ENCODE peak calls at places on chromosomes 4 and X, in seven cellular contexts. One of them, this sample, is unnamed.

GRCh38 chr4:39657465-39657864 is 18.8 kb upstream of the SMIM14 start:
- DNase-seq in fibroblast of villous mesenchyme: no peak
- DNase-seq in suprapubic skin: no peak
- DNase-seq in germinal center: peak
- DNase-seq in retina: no peak
- DNase-seq in posterior cingulate gyrus: no peak
- DNase-seq in aorta: no peak
- DNase-seq in this sample: no peak

GRCh38 chrX:40105016-40105790 is 7.4 kb upstream of the BCOR start:
- DNase-seq in fibroblast of villous mesenchyme: no peak
- DNase-seq in germinal center: no peak
- DNase-seq in suprapubic skin: no peak
- DNase-seq in retina: peak
- DNase-seq in posterior cingulate gyrus: no peak
- DNase-seq in aorta: peak
- DNase-seq in this sample: peak

GRCh38 chr4:155943610-155944329 is 9.9 kb downstream of the CTSO start:
- DNase-seq in aorta: no peak
- DNase-seq in retina: no peak
- DNase-seq in fibroblast of villous mesenchyme: no peak
- DNase-seq in germinal center: no peak
- DNase-seq in suprapubic skin: no peak
- DNase-seq in posterior cingulate gyrus: no peak
- DNase-seq in this sample: no peak

GRCh38 chr4:168485511-168485910 is 5.2 kb upstream of the DDX60L start:
- DNase-seq in fibroblast of villous mesenchyme: no peak
- DNase-seq in suprapubic skin: no peak
- DNase-seq in aorta: no peak
- DNase-seq in retina: no peak
- DNase-seq in posterior cingulate gyrus: no peak
- DNase-seq in germinal center: no peak
- DNase-seq in this sample: no peak

GRCh38 chr4:7342223-7342576 is 92.5 kb downstream of the PSAPL1 start:
- DNase-seq in fibroblast of villous mesenchyme: no peak
- DNase-seq in retina: no peak
- DNase-seq in germinal center: no peak
- DNase-seq in suprapubic skin: no peak
- DNase-seq in aorta: peak
- DNase-seq in posterior cingulate gyrus: no peak
- DNase-seq in this sample: peak

GRCh38 chr4:91113130-91113706 is 986.0 kb downstream of the CCSER1 start:
- DNase-seq in aorta: no peak
- DNase-seq in suprapubic skin: no peak
- DNase-seq in posterior cingulate gyrus: no peak
- DNase-seq in germinal center: no peak
- DNase-seq in fibroblast of villous mesenchyme: peak
- DNase-seq in retina: peak
- DNase-seq in this sample: no peak

GRCh38 chr4:112857461-112857860 is 192.0 kb upstream of the ANK2 start:
- DNase-seq in fibroblast of villous mesenchyme: peak
- DNase-seq in germinal center: no peak
- DNase-seq in aorta: no peak
- DNase-seq in retina: no peak
- DNase-seq in posterior cingulate gyrus: no peak
- DNase-seq in suprapubic skin: no peak
- DNase-seq in this sample: no peak

GRCh38 chr4:144820706-144821105 is 174.8 kb downstream of the HHIP start:
- DNase-seq in retina: peak
- DNase-seq in suprapubic skin: no peak
- DNase-seq in posterior cingulate gyrus: no peak
- DNase-seq in germinal center: no peak
- DNase-seq in aorta: no peak
- DNase-seq in fibroblast of villous mesenchyme: peak
- DNase-seq in this sample: no peak

GRCh38 chr4:42995343-42995944 is 102.9 kb downstream of the GRXCR1 start:
- DNase-seq in suprapubic skin: no peak
- DNase-seq in fibroblast of villous mesenchyme: peak
- DNase-seq in germinal center: peak
- DNase-seq in aorta: no peak
- DNase-seq in posterior cingulate gyrus: no peak
- DNase-seq in retina: peak
- DNase-seq in this sample: no peak

GRCh38 chr4:124910327-124910726 is 197.8 kb upstream of the ANKRD50 start:
- DNase-seq in fibroblast of villous mesenchyme: no peak
- DNase-seq in suprapubic skin: no peak
- DNase-seq in aorta: no peak
- DNase-seq in posterior cingulate gyrus: no peak
- DNase-seq in germinal center: no peak
- DNase-seq in retina: no peak
- DNase-seq in this sample: no peak

GRCh38 chr4:143389543-143390195 is 53.0 kb downstream of the GAB1 start:
- DNase-seq in germinal center: no peak
- DNase-seq in fibroblast of villous mesenchyme: peak
- DNase-seq in retina: no peak
- DNase-seq in suprapubic skin: no peak
- DNase-seq in posterior cingulate gyrus: no peak
- DNase-seq in aorta: no peak
- DNase-seq in this sample: no peak

GRCh38 chr4:113445286-113445685 is 316.3 kb downstream of the CAMK2D start:
- DNase-seq in germinal center: no peak
- DNase-seq in suprapubic skin: peak
- DNase-seq in aorta: peak
- DNase-seq in posterior cingulate gyrus: no peak
- DNase-seq in retina: no peak
- DNase-seq in fibroblast of villous mesenchyme: peak
- DNase-seq in this sample: no peak

GRCh38 chr4:28443786-28444412 is 1583.3 kb downstream of the STIM2 start:
- DNase-seq in suprapubic skin: no peak
- DNase-seq in aorta: no peak
- DNase-seq in retina: peak
- DNase-seq in germinal center: no peak
- DNase-seq in posterior cingulate gyrus: no peak
- DNase-seq in fibroblast of villous mesenchyme: no peak
- DNase-seq in this sample: no peak

GRCh38 chrX:19673334-19674040 is 158.2 kb upstream of the MAP3K15 start:
- DNase-seq in retina: no peak
- DNase-seq in aorta: peak
- DNase-seq in fibroblast of villous mesenchyme: peak
- DNase-seq in suprapubic skin: peak
- DNase-seq in germinal center: no peak
- DNase-seq in posterior cingulate gyrus: no peak
- DNase-seq in this sample: no peak

GRCh38 chrX:18674788-18675735 is 3.2 kb upstream of the RS1 start:
- DNase-seq in germinal center: peak
- DNase-seq in posterior cingulate gyrus: peak
- DNase-seq in aorta: peak
- DNase-seq in retina: peak
- DNase-seq in fibroblast of villous mesenchyme: peak
- DNase-seq in suprapubic skin: peak
- DNase-seq in this sample: peak

GRCh38 chrX:47112316-47112954 is 32.1 kb downstream of the NDUFB11 start:
- DNase-seq in suprapubic skin: no peak
- DNase-seq in posterior cingulate gyrus: no peak
- DNase-seq in fibroblast of villous mesenchyme: no peak
- DNase-seq in aorta: no peak
- DNase-seq in retina: no peak
- DNase-seq in germinal center: no peak
- DNase-seq in this sample: no peak

GRCh38 chrX:148535639-148536038 is 35.2 kb downstream of the AFF2 start:
- DNase-seq in fibroblast of villous mesenchyme: no peak
- DNase-seq in retina: no peak
- DNase-seq in germinal center: no peak
- DNase-seq in suprapubic skin: no peak
- DNase-seq in posterior cingulate gyrus: no peak
- DNase-seq in aorta: no peak
- DNase-seq in this sample: no peak

GRCh38 chrX:151954730-151955129 is 19.7 kb downstream of the GABRE start:
- DNase-seq in germinal center: no peak
- DNase-seq in retina: no peak
- DNase-seq in aorta: no peak
- DNase-seq in suprapubic skin: no peak
- DNase-seq in posterior cingulate gyrus: no peak
- DNase-seq in fibroblast of villous mesenchyme: no peak
- DNase-seq in this sample: no peak

GRCh38 chrX:32741910-32742309 is 469.4 kb downstream of the DMD start:
- DNase-seq in germinal center: no peak
- DNase-seq in retina: no peak
- DNase-seq in fibroblast of villous mesenchyme: no peak
- DNase-seq in posterior cingulate gyrus: no peak
- DNase-seq in suprapubic skin: no peak
- DNase-seq in aorta: no peak
- DNase-seq in this sample: no peak

GRCh38 chr4:85370400-85371032 is 104.4 kb upstream of the ARHGAP24 start:
- DNase-seq in fibroblast of villous mesenchyme: peak
- DNase-seq in germinal center: no peak
- DNase-seq in aorta: no peak
- DNase-seq in retina: peak
- DNase-seq in suprapubic skin: no peak
- DNase-seq in posterior cingulate gyrus: no peak
- DNase-seq in this sample: peak

GRCh38 chrX:42540150-42540549 is 237.8 kb downstream of the PPP1R2C start:
- DNase-seq in fibroblast of villous mesenchyme: no peak
- DNase-seq in posterior cingulate gyrus: no peak
- DNase-seq in aorta: no peak
- DNase-seq in suprapubic skin: no peak
- DNase-seq in germinal center: no peak
- DNase-seq in retina: no peak
- DNase-seq in this sample: no peak

GRCh38 chrX:98296129-98296528 is 1412.4 kb downstream of the RPA4 start:
- DNase-seq in fibroblast of villous mesenchyme: no peak
- DNase-seq in germinal center: no peak
- DNase-seq in aorta: no peak
- DNase-seq in posterior cingulate gyrus: no peak
- DNase-seq in suprapubic skin: no peak
- DNase-seq in retina: no peak
- DNase-seq in this sample: no peak

GRCh38 chr4:123659759-123660158 is 263.2 kb downstream of the SPRY1 start:
- DNase-seq in fibroblast of villous mesenchyme: peak
- DNase-seq in aorta: no peak
- DNase-seq in posterior cingulate gyrus: no peak
- DNase-seq in retina: no peak
- DNase-seq in germinal center: no peak
- DNase-seq in suprapubic skin: no peak
- DNase-seq in this sample: no peak

GRCh38 chr4:5636766-5637670 is 71.3 kb downstream of the EVC2 start:
- DNase-seq in suprapubic skin: no peak
- DNase-seq in germinal center: no peak
- DNase-seq in retina: no peak
- DNase-seq in fibroblast of villous mesenchyme: no peak
- DNase-seq in posterior cingulate gyrus: no peak
- DNase-seq in aorta: no peak
- DNase-seq in this sample: no peak

GRCh38 chr4:94486372-94486801 is 34.6 kb downstream of the PDLIM5 start:
- DNase-seq in suprapubic skin: no peak
- DNase-seq in fibroblast of villous mesenchyme: no peak
- DNase-seq in aorta: no peak
- DNase-seq in germinal center: no peak
- DNase-seq in retina: no peak
- DNase-seq in posterior cingulate gyrus: no peak
- DNase-seq in this sample: no peak

GRCh38 chr4:152501846-152502536 is 33.9 kb downstream of the FBXW7 start:
- DNase-seq in germinal center: no peak
- DNase-seq in retina: no peak
- DNase-seq in suprapubic skin: no peak
- DNase-seq in fibroblast of villous mesenchyme: no peak
- DNase-seq in posterior cingulate gyrus: no peak
- DNase-seq in aorta: no peak
- DNase-seq in this sample: no peak

GRCh38 chr4:23169598-23170311 is 477.0 kb downstream of the GBA3 start:
- DNase-seq in posterior cingulate gyrus: no peak
- DNase-seq in suprapubic skin: no peak
- DNase-seq in germinal center: no peak
- DNase-seq in fibroblast of villous mesenchyme: no peak
- DNase-seq in aorta: no peak
- DNase-seq in retina: peak
- DNase-seq in this sample: no peak

GRCh38 chr4:1242506-1243450 is 6.2 kb downstream of the CTBP1 start:
- DNase-seq in retina: no peak
- DNase-seq in fibroblast of villous mesenchyme: no peak
- DNase-seq in aorta: no peak
- DNase-seq in germinal center: no peak
- DNase-seq in suprapubic skin: peak
- DNase-seq in posterior cingulate gyrus: peak
- DNase-seq in this sample: no peak

This sample was measured in hypothalamus.